ENCODE peak calls at places on chromosome 3, in six cellular contexts. U is fibroblast of the aortic adventitia, P is fibroblast of pulmonary artery, V is psoas muscle, Z is HCT116, I is kidney. S is an unnamed sample.

GRCh38 chr3:159796744-159797143 is 191.9 kb upstream of the IL12A start:
- DNase-seq in P (peak), Z (no peak), U (peak), V (no peak), I (no peak), S (peak)

GRCh38 chr3:44476181-44476599 is 1.3 kb downstream of the ZNF445 start:
- DNase-seq in P (peak), I (no peak), V (no peak), Z (no peak), U (peak), S (peak)

GRCh38 chr3:72448858-72449257 is 399.4 kb downstream of the SHQ1 start:
- DNase-seq in I (no peak), P (no peak), V (no peak), U (no peak), Z (no peak), S (no peak)

GRCh38 chr3:143389388-143389787 is 269.8 kb downstream of the CHST2 start:
- DNase-seq in Z (no peak), I (no peak), P (no peak), U (no peak), V (no peak), S (no peak)

GRCh38 chr3:185992801-185993467 is 55.1 kb upstream of the TRA2B start:
- DNase-seq in V (no peak), U (peak), Z (no peak), P (no peak), I (no peak), S (peak)

GRCh38 chr3:12175137-12175593 is 16.5 kb upstream of the TIMP4 start:
- DNase-seq in Z (no peak), U (peak), I (no peak), V (no peak), P (peak), S (no peak)

GRCh38 chr3:190155752-190156151 is 35.1 kb upstream of the P3H2 start:
- DNase-seq in V (no peak), I (no peak), U (no peak), P (no peak), Z (peak), S (no peak)

GRCh38 chr3:153599685-153600084 is 437.7 kb downstream of the RAP2B start:
- DNase-seq in I (no peak), U (peak), V (no peak), Z (peak), P (peak), S (peak)

GRCh38 chr3:125310623-125311076 is 64.5 kb downstream of the ZNF148 start:
- DNase-seq in I (no peak), V (no peak), P (no peak), U (no peak), Z (no peak), S (peak)

GRCh38 chr3:72260590-72260914 is 475.6 kb upstream of the PROK2 start:
- DNase-seq in Z (no peak), I (no peak), V (no peak), U (no peak), P (no peak), S (no peak)

GRCh38 chr3:9396301-9396631 is 1.1 kb upstream of the SETD5 start:
- DNase-seq in V (no peak), I (no peak), P (peak), Z (peak), U (peak), S (peak)

GRCh38 chr3:40299721-40300335 is 9.7 kb upstream of the EIF1B start:
- DNase-seq in P (peak), Z (no peak), U (peak), I (no peak), V (no peak), S (peak)

GRCh38 chr3:37753428-37753827 is 108.3 kb upstream of the CTDSPL start:
- DNase-seq in V (no peak), I (no peak), U (no peak), Z (no peak), P (no peak), S (no peak)

GRCh38 chr3:183513046-183513706 is 42.3 kb downstream of the KLHL6 start:
- DNase-seq in P (no peak), V (no peak), Z (no peak), I (no peak), U (no peak), S (no peak)

GRCh38 chr3:162487138-162487537 is 990.5 kb downstream of the OTOL1 start:
- DNase-seq in U (no peak), I (no peak), Z (no peak), V (no peak), P (peak), S (peak)

GRCh38 chr3:186653984-186654383 is 11.8 kb upstream of the HRG start:
- DNase-seq in Z (peak), I (no peak), P (peak), U (no peak), V (no peak), S (no peak)

GRCh38 chr3:194081826-194082225 is 54.1 kb upstream of the HES1 start:
- DNase-seq in I (no peak), P (no peak), V (no peak), U (no peak), Z (no peak), S (no peak)

GRCh38 chr3:65650247-65650646 is 388.5 kb downstream of the MAGI1 start:
- DNase-seq in P (no peak), I (no peak), V (no peak), Z (no peak), U (no peak), S (no peak)

GRCh38 chr3:58009026-58009748 is 965 bp downstream of the FLNB start:
- DNase-seq in V (no peak), P (no peak), I (peak), U (no peak), Z (no peak), S (no peak)

GRCh38 chr3:187740446-187741399 is 4.5 kb downstream of the BCL6 start:
- DNase-seq in V (peak), U (peak), P (peak), Z (no peak), I (peak), S (peak)
- H3K4me3 ChIP-seq in V (peak), U (peak), P (peak), Z (peak), I (peak), S (peak)

GRCh38 chr3:19946832-19947548 is at the start of gene RAB5A:
- DNase-seq in Z (peak), V (peak), U (peak), I (peak), P (peak), S (peak)
- TF ChIP-seq CTCF in Z (no peak), V (no peak), U (no peak), I (no peak), P (no peak), S (no peak)

GRCh38 chr3:14187059-14187458 is 8.4 kb downstream of the LSM3 start:
- DNase-seq in P (no peak), Z (no peak), U (no peak), V (no peak), I (no peak), S (no peak)
- H3K4me3 ChIP-seq in P (no peak), Z (no peak), U (no peak), V (no peak), I (no peak), S (no peak)

GRCh38 chr3:187679638-187680396 is 9.6 kb upstream of the SST start:
- DNase-seq in P (peak), I (peak), U (peak), Z (peak), V (peak), S (peak)
- TF ChIP-seq CTCF in P (peak), I (peak), U (peak), Z (peak), V (peak), S (peak)

DNA sequence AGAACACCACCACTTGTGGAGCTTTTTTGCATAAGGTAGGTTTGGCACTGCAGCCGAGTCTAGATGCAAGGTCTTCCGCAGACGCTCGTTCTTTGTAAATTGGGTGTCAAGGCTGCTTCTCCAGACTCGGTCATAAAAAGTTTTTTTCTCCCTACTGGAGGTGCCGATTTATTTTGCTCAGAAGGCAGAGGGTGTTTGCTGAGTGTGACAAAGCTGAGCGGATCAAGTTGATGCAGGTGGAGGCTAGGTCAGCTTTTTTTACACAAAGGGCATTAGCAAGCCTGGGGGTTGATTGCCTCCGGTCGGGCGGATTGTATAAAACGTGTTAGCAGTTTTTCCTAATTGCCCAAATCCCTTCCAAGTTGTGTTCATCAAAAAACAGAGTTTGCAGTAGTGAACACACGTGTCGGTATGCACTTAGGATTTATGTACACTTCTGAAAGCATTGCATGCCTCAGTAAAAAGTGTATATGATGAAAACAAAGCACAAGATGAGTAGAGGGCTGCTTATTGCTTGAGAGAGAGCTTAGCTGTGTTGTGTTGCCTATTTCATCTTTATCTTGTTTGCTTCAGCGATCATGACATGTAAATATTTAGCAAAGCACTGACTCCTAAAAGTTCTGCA is 2.6 kb downstream of the GPR160 start:
- DNase-seq in I (no peak), Z (no peak), P (no peak), U (no peak), V (no peak), S (no peak)
- H3K4me3 ChIP-seq in I (peak), Z (no peak), P (no peak), U (no peak), V (no peak), S (no peak)